ENCODE peak calls at places on chromosome X, in seven cellular contexts. A, B, C, G, U, V and P are unnamed samples.
A peak's percentile ranks its signal among the peaks of the same experiment; 100 is the strongest.

GRCh38 chrX:74656079-74656745 is 41.8 kb upstream of the RLIM start:
- DNase-seq in G (no peak), U (no peak), B (peak; percentile 45), A (no peak), V (peak; percentile 4), C (no peak), P (no peak)

GRCh38 chrX:80266287-80266686 is 154.0 kb upstream of the TENT5D start:
- DNase-seq in A (no peak), G (no peak), B (no peak), V (no peak), U (no peak), C (no peak), P (no peak)

GRCh38 chrX:68072016-68072415 is 361.3 kb downstream of the OPHN1 start:
- DNase-seq in C (peak; percentile 58), V (no peak), G (no peak), B (no peak), A (no peak), U (no peak), P (no peak)

GRCh38 chrX:136055651-136056221 is 70.5 kb downstream of the SLC9A6 start:
- DNase-seq in A (no peak), G (no peak), B (peak; percentile 86), V (no peak), U (no peak), C (peak; percentile 33), P (peak; percentile 14)

GRCh38 chrX:109830704-109831206 is 97.7 kb upstream of the ACSL4 start:
- DNase-seq in B (peak; percentile 53), C (peak; percentile 46), U (no peak), G (no peak), V (no peak), A (no peak), P (peak; percentile 28)

GRCh38 chrX:11380187-11380586 is 87.0 kb downstream of the AMELX start:
- DNase-seq in C (peak; percentile 58), A (no peak), B (peak; percentile 67), U (no peak), V (no peak), G (no peak), P (no peak)

GRCh38 chrX:71366674-71367256 is 608 bp downstream of the TAF1 start:
- DNase-seq in A (no peak), B (peak; percentile 50), C (no peak), U (peak; percentile 28), V (peak; percentile 14), G (peak; percentile 26), P (peak; percentile 34)

GRCh38 chrX:5051831-5052491 is 1176.7 kb downstream of the NLGN4X start:
- DNase-seq in V (no peak), C (peak; percentile 95), B (no peak), A (no peak), G (no peak), U (no peak), P (peak; percentile 89)

GRCh38 chrX:56994375-56995270 is 718 bp downstream of the SPIN3 start:
- DNase-seq in A (no peak), B (peak; percentile 22), V (no peak), U (peak; percentile 3), C (no peak), G (no peak), P (no peak)

GRCh38 chrX:34332336-34332735 is 200.2 kb upstream of the FAM47A start:
- DNase-seq in C (peak; percentile 6), U (peak; percentile 27), A (no peak), V (peak; percentile 40), B (peak; percentile 0), G (no peak), P (no peak)

GRCh38 chrX:19725545-19726102 is 161.8 kb downstream of the SH3KBP1 start:
- DNase-seq in G (no peak), A (no peak), U (no peak), C (no peak), B (no peak), V (no peak), P (no peak)

GRCh38 chrX:69019073-69019890 is 146.0 kb downstream of the PJA1 start:
- DNase-seq in G (no peak), V (no peak), U (no peak), C (no peak), A (no peak), B (no peak), P (no peak)

GRCh38 chrX:9906919-9907318 is 60.2 kb upstream of the CLDN34 start:
- DNase-seq in V (peak; percentile 43), A (no peak), B (no peak), U (peak; percentile 5), C (peak; percentile 90), G (no peak), P (peak; percentile 11)

GRCh38 chrX:9293051-9293496 is 171.8 kb upstream of the TBL1X start:
- DNase-seq in V (peak; percentile 74), C (no peak), G (no peak), A (no peak), U (peak; percentile 60), B (no peak), P (no peak)

GRCh38 chrX:16628954-16629595 is 20.9 kb upstream of the S100G start:
- DNase-seq in U (peak; percentile 92), C (no peak), A (no peak), B (no peak), V (peak; percentile 75), G (no peak), P (no peak)

GRCh38 chrX:40647307-40648197 is at the start of gene CXorf38:
- DNase-seq in U (peak; percentile 96), A (peak; percentile 66), G (peak; percentile 92), V (peak; percentile 88), B (peak; percentile 84), C (peak; percentile 94), P (peak; percentile 94)

GRCh38 chrX:68718443-68718820 is 71.0 kb downstream of the STARD8 start:
- DNase-seq in G (no peak), U (no peak), V (no peak), C (no peak), A (no peak), B (no peak), P (no peak)

GRCh38 chrX:71989768-71990167 is 79.1 kb downstream of the NHSL2 start:
- DNase-seq in V (no peak), A (no peak), U (no peak), G (no peak), B (peak; percentile 87), C (peak; percentile 34), P (no peak)

GRCh38 chrX:19107035-19107434 is 15.2 kb downstream of the ADGRG2 start:
- DNase-seq in B (no peak), G (no peak), C (no peak), V (peak; percentile 84), U (no peak), A (no peak), P (no peak)

DNA sequence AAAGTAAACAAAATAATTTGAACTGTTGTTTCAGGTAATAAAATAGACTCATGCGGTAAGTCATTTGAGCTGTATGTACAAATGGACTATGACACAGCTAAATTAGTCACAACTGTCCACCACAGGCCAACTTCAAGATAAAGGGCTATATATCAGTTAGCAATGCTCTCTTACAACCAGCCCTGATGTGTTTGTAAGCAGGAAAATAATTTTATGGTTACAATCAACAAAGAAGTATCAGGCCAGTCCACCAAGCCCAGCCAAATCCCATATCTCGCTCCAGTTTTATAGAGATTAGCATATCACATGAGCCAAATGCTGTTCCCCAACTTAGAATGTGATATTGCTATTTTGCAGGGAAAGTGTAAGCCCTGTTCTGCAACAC is 511 bp upstream of the DUSP21 start:
- DNase-seq in B (peak; percentile 5), V (no peak), C (peak; percentile 80), A (no peak), G (no peak), U (no peak), P (no peak)
- TF ChIP-seq EZH2phosphoT487 in B (no peak), V (no peak), C (no peak), A (no peak), G (no peak), U (no peak), P (no peak)

DNA sequence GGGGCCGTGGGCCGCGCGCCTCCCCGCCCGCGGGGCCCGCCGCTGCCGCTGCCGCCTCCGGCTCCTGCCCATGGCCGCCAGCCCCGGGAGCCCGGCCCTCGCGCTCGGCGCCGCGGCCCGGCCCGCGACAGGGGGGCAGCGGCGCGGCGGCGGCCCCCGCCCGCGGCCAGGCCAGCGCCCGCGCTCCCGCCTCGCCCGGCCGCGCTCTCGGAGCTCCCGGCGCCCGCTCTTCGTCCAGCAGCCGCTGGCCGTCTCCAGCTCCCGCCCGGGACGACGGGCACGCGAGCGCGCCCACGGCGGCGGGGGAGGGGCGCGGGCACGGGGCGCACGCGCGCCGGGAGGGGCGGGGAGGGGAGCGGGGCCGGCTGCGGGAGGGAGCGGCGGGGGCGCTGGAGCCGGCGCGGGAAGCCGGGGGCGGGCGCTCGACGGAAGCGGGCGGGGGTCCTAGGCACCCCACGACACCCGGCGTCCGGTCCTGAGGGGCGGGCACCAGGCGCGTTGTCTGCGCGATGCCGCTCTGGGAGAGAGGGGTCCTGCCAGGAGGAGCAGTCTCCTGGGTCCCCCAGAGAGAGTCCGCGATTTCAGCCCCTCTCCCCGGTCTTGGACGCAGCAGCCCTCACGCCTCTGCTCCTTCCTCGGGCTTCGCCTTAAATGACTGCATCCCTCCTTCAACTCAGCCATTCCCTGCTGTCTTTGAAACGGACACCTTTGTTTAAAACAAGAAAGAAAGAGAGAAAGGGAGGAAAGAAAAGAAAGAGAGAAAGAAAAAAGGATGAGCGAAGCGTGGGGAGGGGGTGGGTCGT is 489 bp upstream of the PDZD4 start:
- DNase-seq in V (no peak), B (peak; percentile 11), C (no peak), A (no peak), G (no peak), U (peak; percentile 48), P (no peak)
- TF ChIP-seq EZH2 in V (no peak), B (no peak), C (no peak), A (no peak), G (no peak), U (no peak), P (no peak)

GRCh38 chrX:124231454-124231853 is 101.0 kb upstream of the TEX13D start:
- DNase-seq in V (peak; percentile 20), C (no peak), G (no peak), B (no peak), U (peak; percentile 27), A (no peak), P (no peak)
- TF ChIP-seq EZH2phosphoT487 in V (no peak), C (no peak), G (no peak), B (no peak), U (no peak), A (no peak), P (no peak)

GRCh38 chrX:107626481-107626880 is 1.8 kb upstream of the PRPS1 start:
- DNase-seq in B (no peak), A (no peak), U (no peak), C (peak; percentile 55), V (no peak), G (no peak), P (no peak)

GRCh38 chrX:107627792-107628661 is at the start of gene PRPS1:
- DNase-seq in B (peak; percentile 95), V (peak; percentile 97), A (peak; percentile 88), U (peak; percentile 100), G (peak; percentile 94), C (peak; percentile 96), P (peak; percentile 98)

GRCh38 chrX:107625776-107626175 is 2.5 kb upstream of the PRPS1 start:
- DNase-seq in A (no peak), U (no peak), G (no peak), V (no peak), B (no peak), C (no peak), P (no peak)

GRCh38 chrX:107626916-107627315 is 1.4 kb upstream of the PRPS1 start:
- DNase-seq in U (no peak), B (no peak), A (no peak), G (no peak), C (peak; percentile 84), V (no peak), P (no peak)

GRCh38 chrX:107624893-107625292 is 3.4 kb upstream of the PRPS1 start:
- DNase-seq in G (no peak), A (no peak), U (no peak), V (no peak), C (no peak), B (no peak), P (no peak)
- TF ChIP-seq EZH2 in G (no peak), A (no peak), U (no peak), V (no peak), C (no peak), B (no peak), P (no peak)

GRCh38 chrX:140439455-140439854 is 65.4 kb downstream of the SOX3 start:
- DNase-seq in A (no peak), V (peak; percentile 84), G (no peak), B (peak; percentile 21), U (peak; percentile 92), C (peak; percentile 32), P (peak; percentile 49)
- TF ChIP-seq EZH2phosphoT487 in A (no peak), V (no peak), G (no peak), B (no peak), U (no peak), C (no peak), P (no peak)